ENCODE peak calls at places on chromosomes 1 and 21, in four cellular contexts. T, R, V and A are unnamed samples.

GRCh38 chr1:20958430-20958829 is 171.3 kb upstream of the HP1BP3 start:
- DNase-seq in R (no peak), V (no peak), T (no peak), A (no peak)

GRCh38 chr1:225754940-225755635 is 22.5 kb upstream of the SRP9 start:
- DNase-seq in R (no peak), V (peak), T (no peak), A (no peak)

GRCh38 chr1:212341090-212341489 is 55.9 kb downstream of the PPP2R5A start:
- DNase-seq in T (no peak), V (no peak), R (no peak), A (no peak)

GRCh38 chr1:239719642-239720258 is 333.4 kb downstream of the CHRM3 start:
- DNase-seq in T (no peak), V (no peak), R (peak), A (no peak)

GRCh38 chr1:33176362-33176850 is 5.4 kb downstream of the TRIM62 start:
- DNase-seq in V (peak), T (no peak), R (no peak), A (peak)

GRCh38 chr1:94063379-94063778 is 57.6 kb downstream of the ABCA4 start:
- DNase-seq in V (no peak), T (no peak), R (no peak), A (peak)

GRCh38 chr21:34284613-34285160 is 79.1 kb upstream of the KCNE2 start:
- DNase-seq in T (no peak), V (no peak), R (no peak), A (no peak)

GRCh38 chr1:67589519-67590233 is 95.3 kb upstream of the GADD45A start:
- DNase-seq in V (no peak), T (no peak), R (no peak), A (no peak)

GRCh38 chr1:9985001-9985400 is 12.0 kb upstream of the RBP7 start:
- DNase-seq in V (no peak), T (no peak), R (no peak), A (peak)

GRCh38 chr21:38839683-38840286 is 34.1 kb downstream of the ETS2 start:
- DNase-seq in T (no peak), V (no peak), R (no peak), A (no peak)

GRCh38 chr1:206684003-206684402 is 702 bp upstream of the MAPKAPK2 start:
- DNase-seq in T (no peak), V (no peak), R (no peak), A (no peak)

GRCh38 chr1:53553734-53554509 is 94.7 kb downstream of the DMRTB1 start:
- DNase-seq in T (no peak), V (no peak), R (no peak), A (no peak)